ENCODE peak calls at places on chromosome 18, in eight cellular contexts. One of them, this sample, is unnamed.
A peak's percentile ranks its signal among the peaks of the same experiment; 100 is the strongest.

GRCh38 chr18:332007-332406 is 64.2 kb upstream of the THOC1 start:
- DNase-seq in esophagus squamous epithelium: no peak
- DNase-seq in sigmoid colon: no peak
- DNase-seq in A549: no peak
- DNase-seq in astrocyte of the spinal cord: no peak
- DNase-seq in pancreas: no peak
- DNase-seq in kidney: no peak
- DNase-seq in right lobe of liver: no peak
- DNase-seq in this sample: no peak

GRCh38 chr18:22346342-22346967 is 71.3 kb downstream of the CTAGE1 start:
- DNase-seq in kidney: peak; percentile 81
- DNase-seq in esophagus squamous epithelium: no peak
- DNase-seq in sigmoid colon: no peak
- DNase-seq in pancreas: no peak
- DNase-seq in right lobe of liver: no peak
- DNase-seq in A549: no peak
- DNase-seq in astrocyte of the spinal cord: peak; percentile 73
- DNase-seq in this sample: peak; percentile 39

GRCh38 chr18:39198376-39198775 is 1632.8 kb upstream of the CELF4 start:
- DNase-seq in kidney: no peak
- DNase-seq in pancreas: no peak
- DNase-seq in right lobe of liver: no peak
- DNase-seq in esophagus squamous epithelium: no peak
- DNase-seq in astrocyte of the spinal cord: peak; percentile 51
- DNase-seq in A549: no peak
- DNase-seq in sigmoid colon: no peak
- DNase-seq in this sample: no peak

GRCh38 chr18:24212939-24213338 is 74.1 kb downstream of the CABYR start:
- DNase-seq in A549: peak; percentile 41
- DNase-seq in pancreas: no peak
- DNase-seq in esophagus squamous epithelium: no peak
- DNase-seq in kidney: no peak
- DNase-seq in sigmoid colon: no peak
- DNase-seq in astrocyte of the spinal cord: peak; percentile 91
- DNase-seq in right lobe of liver: no peak
- DNase-seq in this sample: no peak

GRCh38 chr18:524496-524895 is 24.0 kb upstream of the COLEC12 start:
- DNase-seq in pancreas: no peak
- DNase-seq in right lobe of liver: no peak
- DNase-seq in esophagus squamous epithelium: no peak
- DNase-seq in astrocyte of the spinal cord: peak; percentile 75
- DNase-seq in kidney: no peak
- DNase-seq in A549: no peak
- DNase-seq in sigmoid colon: no peak
- DNase-seq in this sample: no peak

GRCh38 chr18:49274188-49274714 is 186.2 kb downstream of the DYM start:
- DNase-seq in esophagus squamous epithelium: no peak
- DNase-seq in right lobe of liver: no peak
- DNase-seq in sigmoid colon: no peak
- DNase-seq in pancreas: no peak
- DNase-seq in A549: no peak
- DNase-seq in kidney: no peak
- DNase-seq in astrocyte of the spinal cord: peak; percentile 49
- DNase-seq in this sample: no peak

GRCh38 chr18:37440206-37440605 is 125.4 kb downstream of the CELF4 start:
- DNase-seq in sigmoid colon: no peak
- DNase-seq in astrocyte of the spinal cord: no peak
- DNase-seq in kidney: no peak
- DNase-seq in A549: no peak
- DNase-seq in pancreas: no peak
- DNase-seq in right lobe of liver: no peak
- DNase-seq in esophagus squamous epithelium: no peak
- DNase-seq in this sample: no peak

GRCh38 chr18:23690505-23691068 is 1.3 kb downstream of the LAMA3 start:
- DNase-seq in sigmoid colon: no peak
- DNase-seq in A549: peak; percentile 52
- DNase-seq in astrocyte of the spinal cord: no peak
- DNase-seq in right lobe of liver: no peak
- DNase-seq in pancreas: no peak
- DNase-seq in kidney: no peak
- DNase-seq in esophagus squamous epithelium: no peak
- DNase-seq in this sample: no peak

GRCh38 chr18:5440297-5440696 is 103.5 kb downstream of the EPB41L3 start:
- DNase-seq in sigmoid colon: no peak
- DNase-seq in right lobe of liver: no peak
- DNase-seq in astrocyte of the spinal cord: no peak
- DNase-seq in A549: no peak
- DNase-seq in pancreas: no peak
- DNase-seq in esophagus squamous epithelium: no peak
- DNase-seq in kidney: no peak
- DNase-seq in this sample: no peak

GRCh38 chr18:45870419-45870818 is 44.9 kb downstream of the SIGLEC15 start:
- DNase-seq in A549: no peak
- DNase-seq in sigmoid colon: no peak
- DNase-seq in right lobe of liver: no peak
- DNase-seq in pancreas: no peak
- DNase-seq in astrocyte of the spinal cord: no peak
- DNase-seq in kidney: no peak
- DNase-seq in esophagus squamous epithelium: no peak
- DNase-seq in this sample: no peak

GRCh38 chr18:47968721-47969120 is 38.3 kb upstream of the SMAD2 start:
- DNase-seq in right lobe of liver: no peak
- DNase-seq in pancreas: no peak
- DNase-seq in A549: peak; percentile 31
- DNase-seq in esophagus squamous epithelium: no peak
- DNase-seq in sigmoid colon: no peak
- DNase-seq in astrocyte of the spinal cord: peak; percentile 47
- DNase-seq in kidney: no peak
- DNase-seq in this sample: no peak
- H3K4me3 ChIP-seq in right lobe of liver: no peak overlapping the region
- H3K4me3 ChIP-seq in pancreas: no peak overlapping the region
- H3K4me3 ChIP-seq in A549: no peak overlapping the region
- H3K4me3 ChIP-seq in esophagus squamous epithelium: no peak overlapping the region
- H3K4me3 ChIP-seq in sigmoid colon: no peak overlapping the region
- H3K4me3 ChIP-seq in astrocyte of the spinal cord: no peak overlapping the region
- H3K4me3 ChIP-seq in kidney: no peak overlapping the region
- H3K4me3 ChIP-seq in this sample: no peak overlapping the region

DNA sequence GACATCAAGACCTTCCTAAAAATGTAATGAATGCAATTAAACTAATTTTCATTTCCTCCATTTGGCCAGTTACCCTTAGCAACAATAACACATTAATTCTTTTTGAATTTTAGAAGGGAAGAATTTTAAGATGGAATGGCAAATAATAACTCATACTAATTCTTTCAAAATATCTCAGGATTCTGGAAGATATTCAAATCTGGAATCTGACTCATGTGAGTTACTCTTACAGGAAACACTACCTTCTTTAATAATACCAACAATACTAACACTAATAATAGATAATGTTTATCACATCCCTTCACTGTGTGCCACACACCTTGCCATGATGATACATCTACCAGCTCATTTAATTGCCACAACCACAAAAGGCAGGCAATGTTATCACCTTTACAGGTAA is 46.4 kb downstream of the ZNF521 start:
- DNase-seq in astrocyte of the spinal cord: no peak
- DNase-seq in kidney: no peak
- DNase-seq in pancreas: no peak
- DNase-seq in sigmoid colon: no peak
- DNase-seq in A549: no peak
- DNase-seq in esophagus squamous epithelium: no peak
- DNase-seq in right lobe of liver: no peak
- DNase-seq in this sample: no peak
- TF ChIP-seq CTCF in astrocyte of the spinal cord: no peak
- TF ChIP-seq CTCF in kidney: no peak
- TF ChIP-seq CTCF in pancreas: no peak
- TF ChIP-seq CTCF in sigmoid colon: no peak
- TF ChIP-seq CTCF in A549: no peak
- TF ChIP-seq CTCF in esophagus squamous epithelium: no peak
- TF ChIP-seq CTCF in right lobe of liver: no peak
- TF ChIP-seq CTCF in this sample: no peak

DNA sequence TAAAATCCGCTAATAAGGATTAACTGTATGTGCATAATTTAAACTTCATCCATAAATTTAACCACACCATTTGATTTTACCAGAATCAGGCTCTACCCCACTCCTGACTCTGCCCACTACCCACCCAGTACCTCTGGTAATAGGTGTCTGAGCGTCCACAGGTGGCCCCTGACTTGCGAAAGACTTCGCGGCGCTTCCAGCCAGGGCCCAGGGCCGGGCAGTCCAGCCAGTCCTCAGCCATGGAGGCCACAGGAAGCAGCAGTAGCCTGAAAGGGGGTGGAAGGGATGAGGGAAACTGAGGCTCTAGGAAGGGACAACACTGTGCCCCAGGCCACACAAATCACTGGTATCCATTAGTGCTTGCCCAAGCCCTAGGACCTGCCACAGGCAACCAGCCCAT is 1.6 kb downstream of the MBD1 start:
- DNase-seq in kidney: no peak
- DNase-seq in right lobe of liver: no peak
- DNase-seq in pancreas: no peak
- DNase-seq in sigmoid colon: no peak
- DNase-seq in astrocyte of the spinal cord: no peak
- DNase-seq in A549: no peak
- DNase-seq in esophagus squamous epithelium: no peak
- DNase-seq in this sample: no peak
- H3K4me3 ChIP-seq in kidney: peak overlapping the region; percentile 96
- H3K4me3 ChIP-seq in right lobe of liver: no peak overlapping the region
- H3K4me3 ChIP-seq in pancreas: no peak overlapping the region
- H3K4me3 ChIP-seq in sigmoid colon: no peak overlapping the region
- H3K4me3 ChIP-seq in astrocyte of the spinal cord: no peak overlapping the region
- H3K4me3 ChIP-seq in A549: no peak overlapping the region
- H3K4me3 ChIP-seq in esophagus squamous epithelium: no peak overlapping the region
- H3K4me3 ChIP-seq in this sample: peak overlapping the region; percentile 94

DNA sequence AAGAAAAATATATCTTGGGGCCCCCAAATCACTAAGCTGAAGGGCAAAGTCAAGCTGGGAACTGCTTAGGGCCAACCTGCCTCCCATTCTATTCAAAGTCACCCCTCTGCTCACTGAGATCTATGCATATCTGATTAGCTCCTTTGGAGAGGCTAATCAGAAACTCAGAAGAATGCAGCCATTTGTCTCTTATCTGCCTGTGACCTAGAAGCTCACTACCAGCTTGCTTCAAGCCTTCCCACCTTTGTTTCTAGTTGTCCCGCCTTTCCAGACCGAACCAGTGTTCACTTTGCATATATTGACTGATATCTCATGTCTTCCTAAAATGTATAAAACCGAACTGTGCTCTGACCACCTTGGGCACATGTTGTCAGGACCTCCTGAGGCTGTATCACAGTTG is 479.4 kb downstream of the METTL4 start:
- DNase-seq in A549: no peak
- DNase-seq in astrocyte of the spinal cord: no peak
- DNase-seq in pancreas: no peak
- DNase-seq in right lobe of liver: no peak
- DNase-seq in sigmoid colon: no peak
- DNase-seq in kidney: no peak
- DNase-seq in esophagus squamous epithelium: no peak
- DNase-seq in this sample: no peak
- TF ChIP-seq CTCF in A549: no peak
- TF ChIP-seq CTCF in astrocyte of the spinal cord: no peak
- TF ChIP-seq CTCF in pancreas: no peak
- TF ChIP-seq CTCF in right lobe of liver: no peak
- TF ChIP-seq CTCF in sigmoid colon: no peak
- TF ChIP-seq CTCF in kidney: no peak
- TF ChIP-seq CTCF in esophagus squamous epithelium: no peak
- TF ChIP-seq CTCF in this sample: no peak

GRCh38 chr18:13612111-13612997 is 114.0 kb downstream of the FAM210A start:
- DNase-seq in A549: no peak
- DNase-seq in esophagus squamous epithelium: peak; percentile 30
- DNase-seq in pancreas: no peak
- DNase-seq in right lobe of liver: no peak
- DNase-seq in astrocyte of the spinal cord: no peak
- DNase-seq in kidney: no peak
- DNase-seq in sigmoid colon: peak; percentile 57
- DNase-seq in this sample: no peak

GRCh38 chr18:13610517-13610916 is 115.8 kb downstream of the FAM210A start:
- DNase-seq in astrocyte of the spinal cord: no peak
- DNase-seq in right lobe of liver: no peak
- DNase-seq in esophagus squamous epithelium: no peak
- DNase-seq in pancreas: no peak
- DNase-seq in kidney: no peak
- DNase-seq in sigmoid colon: peak; percentile 61
- DNase-seq in A549: no peak
- DNase-seq in this sample: no peak

GRCh38 chr18:13611616-13612110 is 114.7 kb downstream of the FAM210A start:
- DNase-seq in sigmoid colon: peak; percentile 74
- DNase-seq in A549: no peak
- DNase-seq in right lobe of liver: no peak
- DNase-seq in astrocyte of the spinal cord: peak; percentile 45
- DNase-seq in esophagus squamous epithelium: no peak
- DNase-seq in pancreas: no peak
- DNase-seq in kidney: peak; percentile 91
- DNase-seq in this sample: peak; percentile 71

GRCh38 chr18:13613099-13613498 is 113.3 kb downstream of the FAM210A start:
- DNase-seq in right lobe of liver: no peak
- DNase-seq in sigmoid colon: no peak
- DNase-seq in pancreas: no peak
- DNase-seq in esophagus squamous epithelium: no peak
- DNase-seq in kidney: no peak
- DNase-seq in A549: no peak
- DNase-seq in astrocyte of the spinal cord: no peak
- DNase-seq in this sample: no peak

GRCh38 chr18:13611058-13611615 is 115.2 kb downstream of the FAM210A start:
- DNase-seq in pancreas: no peak
- DNase-seq in right lobe of liver: no peak
- DNase-seq in A549: no peak
- DNase-seq in esophagus squamous epithelium: no peak
- DNase-seq in kidney: no peak
- DNase-seq in sigmoid colon: peak; percentile 78
- DNase-seq in astrocyte of the spinal cord: peak; percentile 61
- DNase-seq in this sample: peak; percentile 51
- H3K4me3 ChIP-seq in pancreas: no peak overlapping the region
- H3K4me3 ChIP-seq in right lobe of liver: no peak overlapping the region
- H3K4me3 ChIP-seq in A549: no peak overlapping the region
- H3K4me3 ChIP-seq in esophagus squamous epithelium: no peak overlapping the region
- H3K4me3 ChIP-seq in kidney: peak overlapping the region; percentile 36
- H3K4me3 ChIP-seq in sigmoid colon: peak overlapping the region; percentile 22
- H3K4me3 ChIP-seq in astrocyte of the spinal cord: peak overlapping the region; percentile 23
- H3K4me3 ChIP-seq in this sample: peak overlapping the region; percentile 68

DNA sequence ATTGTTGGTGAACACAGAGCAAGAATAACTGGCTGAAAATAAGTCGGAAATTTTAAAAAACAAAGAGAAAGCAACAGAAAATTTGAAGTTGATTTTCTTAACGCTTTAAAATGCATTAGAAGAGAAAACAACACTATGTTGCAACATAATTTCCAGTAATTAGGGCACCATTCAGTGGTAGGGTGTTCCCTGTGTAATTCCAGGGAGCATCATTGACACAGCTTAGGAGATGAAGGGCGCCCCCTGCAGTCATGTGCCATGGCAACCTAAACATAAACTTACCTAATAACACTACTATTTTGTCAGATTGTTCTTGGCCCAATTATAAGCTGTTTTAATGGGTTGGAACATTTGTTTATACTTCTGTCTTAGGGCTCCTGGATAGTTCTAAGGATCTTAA is 99.6 kb downstream of the DTNA start:
- DNase-seq in sigmoid colon: peak; percentile 80
- DNase-seq in A549: peak; percentile 39
- DNase-seq in esophagus squamous epithelium: no peak
- DNase-seq in right lobe of liver: no peak
- DNase-seq in pancreas: peak; percentile 65
- DNase-seq in kidney: no peak
- DNase-seq in astrocyte of the spinal cord: peak; percentile 32
- DNase-seq in this sample: peak; percentile 74
- TF ChIP-seq CTCF in sigmoid colon: no peak
- TF ChIP-seq CTCF in A549: no peak
- TF ChIP-seq CTCF in esophagus squamous epithelium: no peak
- TF ChIP-seq CTCF in right lobe of liver: no peak
- TF ChIP-seq CTCF in pancreas: no peak
- TF ChIP-seq CTCF in kidney: peak; percentile 5
- TF ChIP-seq CTCF in astrocyte of the spinal cord: peak; percentile 54
- TF ChIP-seq CTCF in this sample: peak; percentile 34